ENCODE peak calls at places on chromosomes 11 and 22, in nine cellular contexts. U, H, O, Q, N, C, L, J and F are unnamed samples.

GRCh38 chr22:46372686-46373085 is 37.2 kb downstream of the TRMU start:
- DNase-seq in L (no peak), C (no peak), Q (no peak), H (no peak), N (no peak), O (no peak), U (no peak), J (no peak), F (no peak)

GRCh38 chr22:19880786-19881569 is 26.3 kb upstream of the GNB1L start:
- DNase-seq in H (no peak), J (no peak), C (peak; percentile 96), L (peak; percentile 77), U (peak; percentile 86), Q (peak; percentile 90), N (peak; percentile 96), O (peak; percentile 99), F (no peak)

GRCh38 chr11:116963813-116964212 is 126.4 kb upstream of the APOA1 start:
- DNase-seq in H (no peak), N (no peak), J (no peak), U (no peak), C (no peak), Q (no peak), O (peak; percentile 16), L (no peak), F (no peak)

GRCh38 chr11:69280451-69280850 is 13.5 kb upstream of the MYEOV start:
- DNase-seq in C (peak; percentile 56), O (peak; percentile 63), J (no peak), L (no peak), H (no peak), N (peak; percentile 43), U (peak; percentile 36), Q (peak; percentile 83), F (no peak)

GRCh38 chr22:25071720-25072119 is 119.2 kb downstream of the KIAA1671 start:
- DNase-seq in Q (no peak), U (no peak), N (no peak), C (no peak), L (no peak), J (no peak), O (no peak), H (no peak), F (no peak)

GRCh38 chr22:27113211-27114030 is 456.0 kb downstream of the MIAT start:
- DNase-seq in C (peak; percentile 96), Q (peak; percentile 61), J (no peak), O (peak; percentile 95), H (peak; percentile 23), L (no peak), U (peak; percentile 87), N (peak; percentile 93), F (peak; percentile 16)

GRCh38 chr11:5516599-5516998 is at the start of gene UBQLNL:
- DNase-seq in J (no peak), C (no peak), H (no peak), L (no peak), U (no peak), O (no peak), Q (no peak), N (no peak), F (no peak)

GRCh38 chr22:40120783-40121182 is 56.9 kb upstream of the TNRC6B start:
- DNase-seq in N (no peak), L (no peak), Q (no peak), H (no peak), C (peak; percentile 11), J (no peak), O (no peak), U (no peak), F (no peak)

GRCh38 chr22:40178417-40179409 is 988 bp downstream of the TNRC6B start:
- DNase-seq in N (peak; percentile 53), J (peak; percentile 69), L (peak; percentile 22), H (peak; percentile 20), U (no peak), O (peak; percentile 81), C (peak; percentile 54), Q (no peak), F (peak; percentile 29)

GRCh38 chr11:115499891-115500290 is 4.3 kb downstream of the CADM1 start:
- DNase-seq in O (no peak), Q (no peak), H (no peak), U (no peak), C (no peak), N (no peak), L (no peak), J (no peak), F (no peak)

GRCh38 chr11:118621071-118621815 is 13.8 kb downstream of the PHLDB1 start:
- DNase-seq in J (peak; percentile 81), O (peak; percentile 94), C (peak; percentile 81), L (peak; percentile 65), N (peak; percentile 92), H (peak; percentile 82), Q (peak; percentile 82), U (peak; percentile 87), F (no peak)

GRCh38 chr11:12274056-12274455 is 103.3 kb upstream of the PARVA start:
- DNase-seq in N (no peak), U (no peak), C (no peak), J (no peak), O (no peak), L (no peak), Q (no peak), H (no peak), F (no peak)

GRCh38 chr22:31211862-31212730 is at the start of gene LIMK2:
- DNase-seq in H (peak; percentile 78), J (peak; percentile 96), O (peak; percentile 84), L (peak; percentile 99), Q (peak; percentile 86), U (peak; percentile 99), N (peak; percentile 86), C (peak; percentile 68), F (peak; percentile 95)

GRCh38 chr11:43567396-43567975 is 113.1 kb upstream of the HSD17B12 start:
- DNase-seq in J (peak; percentile 24), U (no peak), N (peak; percentile 69), C (peak; percentile 70), L (no peak), Q (peak; percentile 62), H (no peak), O (peak; percentile 60), F (peak; percentile 19)

GRCh38 chr22:24827305-24827704 is 21.3 kb downstream of the SGSM1 start:
- DNase-seq in O (no peak), L (no peak), C (no peak), U (peak; percentile 37), H (no peak), J (no peak), N (no peak), Q (no peak), F (no peak)

GRCh38 chr11:120197254-120197891 is 13.5 kb upstream of the OAF start:
- DNase-seq in Q (no peak), L (no peak), U (no peak), C (no peak), H (no peak), J (no peak), O (peak; percentile 80), N (no peak), F (no peak)

GRCh38 chr22:17826151-17826550 is 51.9 kb upstream of the BID start:
- DNase-seq in L (no peak), J (no peak), N (no peak), U (no peak), O (no peak), H (no peak), C (no peak), Q (no peak), F (no peak)

GRCh38 chr22:30187726-30188407 is 58.7 kb downstream of the LIF start:
- DNase-seq in Q (no peak), N (peak; percentile 69), J (no peak), L (no peak), C (no peak), U (no peak), H (no peak), O (peak; percentile 32), F (no peak)

GRCh38 chr22:36237462-36238347 is 1.6 kb downstream of the APOL2 start:
- DNase-seq in C (peak; percentile 49), L (no peak), U (no peak), O (no peak), Q (no peak), N (peak; percentile 23), J (peak; percentile 75), H (no peak), F (no peak)

GRCh38 chr11:102950622-102951081 is 4.9 kb downstream of the MMP13 start:
- DNase-seq in J (no peak), N (peak; percentile 29), U (no peak), H (no peak), Q (no peak), C (peak; percentile 39), L (no peak), O (peak; percentile 56), F (no peak)

GRCh38 chr11:838441-839279 is 3.7 kb downstream of the POLR2L start:
- DNase-seq in Q (no peak), J (no peak), N (no peak), O (peak; percentile 40), L (peak; percentile 42), C (peak; percentile 39), H (no peak), U (no peak), F (no peak)

GRCh38 chr11:48025293-48025982 is 45.1 kb downstream of the PTPRJ start:
- DNase-seq in J (no peak), O (no peak), N (no peak), Q (no peak), L (no peak), U (no peak), C (no peak), H (no peak), F (no peak)

GRCh38 chr11:66530927-66531722 is 14.7 kb downstream of the ZDHHC24 start:
- DNase-seq in N (no peak), J (no peak), U (no peak), H (no peak), L (no peak), Q (no peak), C (no peak), O (no peak), F (no peak)

GRCh38 chr11:126594921-126595367 is 239.5 kb downstream of the ST3GAL4 start:
- DNase-seq in O (no peak), J (no peak), U (no peak), L (no peak), C (no peak), H (no peak), N (no peak), Q (no peak), F (no peak)

GRCh38 chr11:75403983-75404658 is 4.8 kb downstream of the RPS3 start:
- DNase-seq in U (no peak), Q (no peak), J (no peak), L (no peak), H (no peak), O (no peak), C (no peak), N (no peak), F (no peak)

GRCh38 chr11:74276581-74276980 is 34.9 kb downstream of the P4HA3 start:
- DNase-seq in L (no peak), C (peak; percentile 62), H (no peak), Q (no peak), U (no peak), N (peak; percentile 47), J (no peak), O (peak; percentile 84), F (no peak)

GRCh38 chr22:43136255-43136654 is 6.9 kb downstream of the MCAT start:
- DNase-seq in C (peak; percentile 25), U (peak; percentile 66), N (peak; percentile 62), H (no peak), Q (no peak), L (peak; percentile 71), O (peak; percentile 42), J (peak; percentile 56), F (peak; percentile 21)

GRCh38 chr22:45608763-45609180 is 62.9 kb upstream of the ATXN10 start:
- DNase-seq in O (peak; percentile 93), L (no peak), Q (no peak), N (no peak), H (no peak), U (no peak), J (peak; percentile 10), C (peak; percentile 53), F (peak; percentile 50)

GRCh38 chr11:108929241-108929640 is 264.4 kb downstream of the DDX10 start:
- DNase-seq in O (peak; percentile 95), L (no peak), N (peak; percentile 92), H (no peak), C (peak; percentile 95), Q (peak; percentile 78), U (no peak), J (no peak), F (no peak)

GRCh38 chr22:49361164-49361563 is 466.5 kb downstream of the BRD1 start:
- DNase-seq in N (no peak), J (no peak), C (no peak), L (no peak), H (no peak), U (no peak), Q (no peak), O (no peak), F (no peak)

GRCh38 chr11:126360049-126360446 is 4.6 kb downstream of the ST3GAL4 start:
- DNase-seq in Q (no peak), L (no peak), U (no peak), J (no peak), H (no peak), C (no peak), N (no peak), O (no peak), F (no peak)